ENCODE peak calls at places on chromosomes 2 and 18, in ten cellular contexts. K is occipital lobe, C is foreskin keratinocyte, P is nephron progenitor cell, V is anterior cingulate cortex, M is left cardiac atrium, J is WERI-Rb-1, F is NCI-H1436 treated with DMSO at 0.1 percent for 48 hours, N is AG09319, B is SJSA1. G is an unnamed sample.
A peak's percentile ranks its signal among the peaks of the same experiment; 100 is the strongest.

GRCh38 chr2:237875234-237876055 is 16.0 kb downstream of the RAMP1 start:
- DNase-seq in K (no peak), C (no peak), P (no peak), V (no peak), M (no peak), J (no peak), F (no peak), N (no peak), B (no peak), G (peak; percentile 57)

GRCh38 chr2:64267699-64268098 is 123.5 kb upstream of the PELI1 start:
- DNase-seq in K (no peak), C (no peak), P (no peak), V (no peak), M (no peak), J (no peak), F (no peak), N (no peak), B (no peak), G (no peak)

GRCh38 chr2:239949079-239949478 is 76.1 kb downstream of the NDUFA10 start:
- DNase-seq in K (no peak), C (no peak), P (no peak), V (no peak), M (peak; percentile 8), J (no peak), F (no peak), N (no peak), B (no peak), G (peak; percentile 31)

GRCh38 chr2:240615409-240615808 is 9.9 kb upstream of the GPR35 start:
- DNase-seq in K (no peak), C (no peak), P (no peak), V (no peak), M (no peak), J (no peak), F (no peak), N (no peak), B (no peak), G (no peak)

GRCh38 chr18:63708650-63709049 is 5.9 kb downstream of the SERPINB11 start:
- DNase-seq in K (no peak), C (no peak), P (no peak), V (no peak), M (no peak), J (no peak), F (no peak), N (no peak), B (no peak), G (no peak)

GRCh38 chr2:22855761-22856184 is 529.2 kb upstream of the KLHL29 start:
- DNase-seq in K (no peak), C (no peak), P (no peak), V (no peak), M (peak; percentile 20), J (no peak), F (no peak), N (no peak), B (no peak), G (no peak)

GRCh38 chr18:45876131-45876530 is 50.7 kb downstream of the SIGLEC15 start:
- DNase-seq in K (no peak), C (no peak), P (no peak), V (no peak), M (no peak), J (no peak), F (no peak), N (no peak), B (no peak), G (no peak)

GRCh38 chr2:226792155-226792871 is 7.3 kb downstream of the IRS1 start:
- DNase-seq in K (no peak), C (no peak), P (no peak), V (no peak), M (no peak), J (no peak), F (no peak), N (no peak), B (no peak), G (no peak)

GRCh38 chr2:28516430-28516829 is 20.6 kb downstream of the PLB1 start:
- DNase-seq in K (no peak), C (no peak), P (no peak), V (no peak), M (no peak), J (no peak), F (no peak), N (no peak), B (no peak), G (no peak)

GRCh38 chr2:166361351-166362153 is 14.2 kb downstream of the SCN9A start:
- DNase-seq in K (no peak), C (no peak), P (no peak), V (no peak), M (no peak), J (peak; percentile 13), F (no peak), N (no peak), B (no peak), G (no peak)

GRCh38 chr18:10927980-10928605 is 221.3 kb downstream of the PIEZO2 start:
- DNase-seq in K (no peak), C (no peak), P (no peak), V (no peak), M (no peak), J (no peak), F (no peak), N (no peak), B (no peak), G (no peak)

GRCh38 chr18:77191241-77191751 is 58.4 kb upstream of the GALR1 start:
- DNase-seq in K (no peak), C (peak; percentile 23), P (no peak), V (no peak), M (no peak), J (peak; percentile 67), F (no peak), N (no peak), B (no peak), G (no peak)

GRCh38 chr2:96540136-96540535 is 3.6 kb downstream of the ARID5A start:
- DNase-seq in K (no peak), C (peak; percentile 56), P (no peak), V (no peak), M (no peak), J (no peak), F (no peak), N (no peak), B (no peak), G (peak; percentile 21)

GRCh38 chr2:175595139-175595538 is 406.9 kb downstream of the LNPK start:
- DNase-seq in K (no peak), C (no peak), P (no peak), V (no peak), M (no peak), J (no peak), F (no peak), N (no peak), B (no peak), G (no peak)

GRCh38 chr2:238945433-238946150 is 97.7 kb downstream of the TWIST2 start:
- DNase-seq in K (no peak), C (no peak), P (peak; percentile 52), V (no peak), M (peak; percentile 73), J (no peak), F (no peak), N (no peak), B (peak; percentile 61), G (peak; percentile 77)

GRCh38 chr2:108927936-108928659 is 60.9 kb downstream of the EDAR start:
- DNase-seq in K (peak; percentile 5), C (no peak), P (peak; percentile 54), V (peak; percentile 21), M (no peak), J (peak; percentile 66), F (peak; percentile 2), N (peak; percentile 10), B (no peak), G (no peak)